ENCODE peak calls at places on chromosomes 1 and 21, in six cellular contexts. J, K, U, A, R and F are unnamed samples.

GRCh38 chr1:19273106-19273843 is 15.3 kb downstream of the AKR7A3 start:
- DNase-seq in J (no peak), K (no peak), U (no peak), A (no peak), R (no peak), F (no peak)

GRCh38 chr1:204975568-204976235 is 67.3 kb upstream of the CNTN2 start:
- DNase-seq in J (peak), K (peak), U (peak), A (peak), R (peak), F (no peak)

GRCh38 chr1:212956231-212956630 is 5.9 kb downstream of the VASH2 start:
- DNase-seq in J (no peak), K (no peak), U (no peak), A (no peak), R (no peak), F (no peak)

GRCh38 chr21:38389891-38390290 is 108.4 kb downstream of the ERG start:
- DNase-seq in J (no peak), K (no peak), U (no peak), A (no peak), R (no peak), F (no peak)

GRCh38 chr21:15468368-15468767 is 261.4 kb upstream of the USP25 start:
- DNase-seq in J (no peak), K (no peak), U (no peak), A (no peak), R (no peak), F (no peak)

GRCh38 chr1:23810818-23811420 is 10.4 kb upstream of the GALE start:
- DNase-seq in J (no peak), K (peak), U (peak), A (peak), R (no peak), F (peak)

GRCh38 chr1:17201201-17202021 is 3.5 kb upstream of the PADI1 start:
- DNase-seq in J (no peak), K (no peak), U (peak), A (no peak), R (no peak), F (no peak)

GRCh38 chr1:29082519-29082918 is 41.2 kb downstream of the TMEM200B start:
- DNase-seq in J (no peak), K (no peak), U (no peak), A (no peak), R (no peak), F (no peak)

GRCh38 chr1:44803312-44804095 is 3.3 kb downstream of the PLK3 start:
- DNase-seq in J (no peak), K (no peak), U (no peak), A (no peak), R (no peak), F (no peak)

GRCh38 chr1:91871994-91872393 is 14.0 kb downstream of the TGFBR3 start:
- DNase-seq in J (no peak), K (no peak), U (no peak), A (no peak), R (no peak), F (no peak)

GRCh38 chr1:23394664-23395063 is 25.0 kb upstream of the ZNF436 start:
- DNase-seq in J (no peak), K (peak), U (peak), A (no peak), R (no peak), F (no peak)

GRCh38 chr1:156862602-156863599 is 2.2 kb downstream of the NTRK1 start:
- DNase-seq in J (no peak), K (no peak), U (no peak), A (peak), R (no peak), F (no peak)

GRCh38 chr1:15410223-15410883 is 665 bp downstream of the EFHD2 start:
- DNase-seq in J (no peak), K (no peak), U (no peak), A (no peak), R (no peak), F (no peak)

GRCh38 chr1:31848381-31848897 is 32.6 kb upstream of the SPOCD1 start:
- DNase-seq in J (no peak), K (no peak), U (no peak), A (no peak), R (no peak), F (no peak)

GRCh38 chr21:45332415-45332814 is 44.7 kb upstream of the POFUT2 start:
- DNase-seq in J (no peak), K (no peak), U (no peak), A (no peak), R (no peak), F (no peak)

GRCh38 chr21:45590246-45590725 is 48.0 kb upstream of the SLC19A1 start:
- DNase-seq in J (no peak), K (peak), U (peak), A (peak), R (no peak), F (no peak)

DNA sequence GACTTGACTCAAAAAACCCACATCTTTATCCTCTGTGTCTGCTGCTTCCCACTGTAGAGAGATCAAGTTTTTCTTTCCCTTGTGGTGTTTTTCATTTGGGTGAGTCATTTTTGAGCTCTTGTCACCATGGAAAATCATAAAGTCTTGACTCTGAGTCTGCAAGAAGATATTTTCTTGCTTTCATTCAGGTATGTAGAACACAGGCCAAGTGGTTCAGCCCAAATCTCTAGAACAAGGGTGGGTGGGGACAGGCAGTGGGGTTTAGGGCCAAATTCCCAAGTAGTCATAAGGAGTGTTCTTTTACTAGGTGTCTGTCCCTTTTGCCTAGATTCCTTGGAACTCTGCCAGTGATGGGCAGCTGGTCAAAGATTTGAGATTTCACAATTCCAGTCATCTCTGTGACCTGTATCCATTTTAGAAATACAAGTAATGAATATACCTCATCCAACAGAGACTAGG is 21.5 kb upstream of the ARHGAP29 start:
- DNase-seq in J (peak), K (no peak), U (no peak), A (no peak), R (peak), F (no peak)
- TF ChIP-seq ATF3 in J (no peak), K (no peak), U (no peak), A (no peak), R (no peak), F (no peak)

GRCh38 chr1:180849031-180849775 is 63.5 kb upstream of the KIAA1614 start:
- DNase-seq in J (no peak), K (no peak), U (no peak), A (no peak), R (no peak), F (no peak)

GRCh38 chr1:180854456-180854855 is 58.2 kb upstream of the KIAA1614 start:
- DNase-seq in J (no peak), K (no peak), U (no peak), A (peak), R (no peak), F (no peak)

GRCh38 chr1:180848191-180848590 is 64.5 kb upstream of the KIAA1614 start:
- DNase-seq in J (peak), K (no peak), U (no peak), A (no peak), R (no peak), F (no peak)

GRCh38 chr1:180854001-180854400 is 58.7 kb upstream of the KIAA1614 start:
- DNase-seq in J (no peak), K (no peak), U (no peak), A (no peak), R (no peak), F (no peak)

DNA sequence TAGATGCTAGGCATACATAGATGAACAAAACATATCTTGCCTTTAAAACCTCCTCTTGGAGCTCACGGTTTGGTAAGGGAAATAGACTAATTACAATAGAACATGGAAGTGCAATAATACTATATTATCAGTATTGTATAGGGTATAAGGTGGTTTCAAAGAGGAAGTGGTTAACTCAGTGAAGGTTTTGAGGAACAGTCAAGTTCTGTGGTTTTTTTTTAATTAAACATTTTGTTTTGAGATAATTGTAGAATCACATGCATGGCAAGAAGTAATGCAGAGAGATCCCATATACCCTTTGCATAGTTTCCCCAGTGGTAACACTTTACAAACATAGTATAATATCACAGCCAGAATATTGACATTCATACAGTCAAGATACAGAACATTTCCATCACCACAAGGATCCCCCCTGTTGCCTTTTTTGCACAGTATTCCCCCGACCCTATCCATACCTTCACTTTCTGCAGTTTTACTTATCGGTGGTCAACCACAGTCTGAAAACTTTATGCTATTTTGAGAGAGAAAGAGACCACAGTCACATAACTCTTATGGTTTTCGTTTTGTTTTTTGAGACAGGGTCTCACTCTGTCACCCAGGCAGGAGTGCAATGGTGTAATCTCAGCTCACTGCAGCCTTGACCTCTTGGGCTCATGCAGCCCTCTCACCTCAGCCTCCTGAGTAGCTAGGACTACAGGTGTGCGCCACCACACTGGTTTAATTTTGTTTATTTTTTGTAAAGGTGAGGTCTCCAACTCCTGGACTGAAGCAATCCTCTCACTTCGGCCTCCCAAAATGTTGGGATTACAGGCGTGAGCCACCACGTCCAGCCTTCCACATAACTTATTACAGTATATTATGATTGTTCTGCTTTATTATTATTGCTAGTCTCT is 60.5 kb upstream of the KIAA1614 start:
- DNase-seq in J (no peak), K (no peak), U (no peak), A (no peak), R (no peak), F (no peak)
- TF ChIP-seq ATF3 in J (no peak), K (no peak), U (no peak), A (no peak), R (no peak), F (no peak)

GRCh38 chr1:238950786-238951185 is 435.6 kb upstream of the CHRM3 start:
- DNase-seq in J (no peak), K (no peak), U (no peak), A (no peak), R (no peak), F (no peak)

GRCh38 chr1:238953448-238953847 is 432.9 kb upstream of the CHRM3 start:
- DNase-seq in J (no peak), K (no peak), U (no peak), A (no peak), R (no peak), F (no peak)

GRCh38 chr1:238954865-238955264 is 431.5 kb upstream of the CHRM3 start:
- DNase-seq in J (no peak), K (no peak), U (no peak), A (no peak), R (no peak), F (no peak)

GRCh38 chr1:238955934-238956333 is 430.4 kb upstream of the CHRM3 start:
- DNase-seq in J (no peak), K (no peak), U (no peak), A (no peak), R (no peak), F (no peak)

DNA sequence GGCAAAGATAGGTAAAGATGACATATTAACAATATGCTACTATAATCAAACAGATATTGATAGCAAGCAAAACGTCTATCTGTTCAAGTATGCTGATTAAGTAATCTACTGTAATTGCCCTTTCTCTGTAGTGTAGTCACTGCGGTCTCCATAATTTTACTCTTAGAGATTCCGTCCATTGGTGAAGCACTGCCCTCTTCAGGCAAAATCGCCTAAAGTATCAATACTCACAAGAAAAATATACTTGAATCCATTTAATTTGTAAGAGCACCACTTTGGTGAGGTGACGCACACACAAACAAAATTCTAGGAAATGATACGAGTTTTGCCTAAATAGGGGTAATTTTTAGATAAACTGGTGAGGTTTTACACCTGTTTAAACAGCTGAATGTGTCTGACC is 434.6 kb upstream of the CHRM3 start:
- DNase-seq in J (no peak), K (no peak), U (no peak), A (no peak), R (no peak), F (no peak)
- TF ChIP-seq ATF3 in J (no peak), K (no peak), U (no peak), A (no peak), R (no peak), F (no peak)

DNA sequence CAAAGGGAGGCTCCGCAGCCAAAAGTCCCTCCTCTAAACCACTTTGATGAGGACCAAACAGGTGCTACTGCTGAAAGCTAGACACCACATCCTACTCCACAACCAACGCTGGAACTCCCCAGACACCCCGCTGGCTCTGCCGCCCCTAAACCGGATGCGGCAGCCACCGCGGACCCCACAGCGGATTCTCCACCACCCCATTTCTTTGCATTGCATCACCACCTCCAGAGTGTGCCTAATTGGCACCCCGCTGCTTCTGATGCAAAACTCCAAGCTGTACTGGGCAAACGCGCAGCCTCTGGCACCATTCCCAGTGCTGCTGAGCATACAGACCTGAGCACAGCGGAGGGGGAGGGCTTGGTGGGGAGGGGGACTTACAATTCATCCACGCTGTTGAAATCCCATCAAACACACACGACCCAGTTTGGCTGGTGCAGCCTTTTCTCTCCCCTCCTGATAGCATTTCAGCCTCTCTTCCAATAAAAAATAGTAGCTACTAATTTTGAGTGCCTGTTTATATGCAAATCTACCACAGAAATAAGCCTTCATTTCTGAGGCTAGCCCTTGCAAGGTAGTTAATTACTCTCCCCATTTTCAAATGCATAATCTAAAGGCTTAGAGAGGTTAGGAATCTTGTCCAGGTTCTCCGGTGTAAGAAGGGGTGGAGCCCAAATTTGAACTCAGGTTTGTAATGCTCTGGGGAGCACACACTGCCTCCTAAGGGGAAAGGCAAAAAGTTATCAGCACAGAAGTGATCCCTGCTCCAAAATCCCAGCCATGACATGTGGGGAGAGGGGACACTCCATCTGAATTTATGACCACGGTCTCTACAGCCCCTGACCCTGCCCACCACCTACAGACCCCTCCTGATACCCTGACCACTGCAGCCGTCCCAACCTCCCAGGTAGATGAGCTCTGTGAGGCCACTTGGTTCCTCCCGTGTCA is 12.2 kb upstream of the RGS16 start:
- DNase-seq in J (no peak), K (peak), U (peak), A (no peak), R (no peak), F (peak)
- TF ChIP-seq ATF3 in J (no peak), K (peak), U (peak), A (peak), R (peak), F (no peak)

GRCh38 chr1:46465981-46466476 is 23.6 kb upstream of the DMBX1 start:
- DNase-seq in J (no peak), K (no peak), U (no peak), A (no peak), R (no peak), F (no peak)

GRCh38 chr1:46467183-46467504 is 22.5 kb upstream of the DMBX1 start:
- DNase-seq in J (no peak), K (no peak), U (no peak), A (no peak), R (no peak), F (no peak)

GRCh38 chr1:46464013-46464548 is 25.6 kb upstream of the DMBX1 start:
- DNase-seq in J (no peak), K (no peak), U (no peak), A (no peak), R (no peak), F (no peak)

GRCh38 chr1:46469846-46470245 is 19.8 kb upstream of the DMBX1 start:
- DNase-seq in J (no peak), K (no peak), U (no peak), A (no peak), R (no peak), F (no peak)

GRCh38 chr1:46466477-46467182 is 23.0 kb upstream of the DMBX1 start:
- DNase-seq in J (no peak), K (peak), U (peak), A (no peak), R (no peak), F (no peak)
- TF ChIP-seq ATF3 in J (no peak), K (no peak), U (no peak), A (no peak), R (no peak), F (no peak)